ENCODE peak calls at places on chromosomes 16 and 17, in seven cellular contexts. U is K562, E is stomach, X is H1, R is sigmoid colon, M is upper lobe of left lung, T is SK-N-SH. Z is an unnamed sample. For H3K4me1, the result is how much of the 10 kb centered on the place peaks cover.

GRCh38 chr16:85168732-85169256 is 56.5 kb upstream of the CIBAR2 start:
- DNase-seq in X (no peak), R (peak), T (peak), M (no peak), U (peak), E (no peak), Z (no peak)

GRCh38 chr16:1276580-1276878 is 20.7 kb downstream of the TPSD1 start:
- DNase-seq in M (no peak), U (no peak), T (no peak), R (no peak), E (no peak), X (no peak), Z (no peak)

GRCh38 chr16:19430345-19430744 is 12.7 kb downstream of the TMC5 start:
- DNase-seq in R (no peak), T (no peak), E (no peak), M (peak), U (no peak), X (no peak), Z (no peak)

GRCh38 chr16:83960521-83961249 is 7.4 kb upstream of the NECAB2 start:
- DNase-seq in U (no peak), T (no peak), R (no peak), M (no peak), X (no peak), E (no peak), Z (no peak)

GRCh38 chr16:69410285-69410990 is 14.0 kb upstream of the CYB5B start:
- DNase-seq in E (no peak), T (no peak), R (no peak), U (no peak), X (no peak), M (no peak), Z (no peak)

GRCh38 chr16:87382023-87382785 is 1.4 kb downstream of the FBXO31 start:
- DNase-seq in R (peak), T (no peak), U (no peak), E (no peak), M (no peak), X (no peak), Z (no peak)

GRCh38 chr17:62309381-62309780 is 71.0 kb upstream of the EFCAB3 start:
- DNase-seq in R (no peak), T (no peak), U (no peak), M (no peak), X (no peak), E (no peak), Z (no peak)

GRCh38 chr16:81457326-81458133 is 12.9 kb downstream of the CMIP start:
- DNase-seq in X (no peak), M (no peak), E (no peak), U (peak), T (no peak), R (no peak), Z (no peak)

GRCh38 chr17:34711646-34712045 is 132.3 kb downstream of the TMEM132E start:
- DNase-seq in M (no peak), X (no peak), U (no peak), E (no peak), R (no peak), T (no peak), Z (peak)

GRCh38 chr16:63201851-63202250 is 1165.6 kb upstream of the CDH8 start:
- DNase-seq in M (no peak), X (no peak), E (no peak), U (no peak), T (no peak), R (no peak), Z (no peak)

GRCh38 chr17:39794249-39794970 is 56.7 kb downstream of the GRB7 start:
- DNase-seq in T (no peak), U (no peak), E (peak), R (no peak), M (no peak), X (no peak), Z (no peak)
- TF ChIP-seq EP300 in T (no peak), U (no peak), E (no peak), R (no peak), M (no peak), X (no peak), Z (no peak)

GRCh38 chr16:9821331-9821730 is 360.9 kb downstream of the GRIN2A start:
- DNase-seq in X (no peak), E (no peak), U (no peak), T (no peak), R (no peak), M (no peak), Z (no peak)

GRCh38 chr16:9823510-9823909 is 358.7 kb downstream of the GRIN2A start:
- DNase-seq in E (no peak), T (no peak), X (no peak), M (no peak), R (no peak), U (no peak), Z (peak)

GRCh38 chr16:9821970-9822369 is 360.3 kb downstream of the GRIN2A start:
- DNase-seq in U (no peak), X (no peak), E (no peak), T (no peak), R (no peak), M (no peak), Z (peak)

GRCh38 chr16:9818702-9819101 is 363.5 kb downstream of the GRIN2A start:
- DNase-seq in M (no peak), E (no peak), U (no peak), X (no peak), R (no peak), T (no peak), Z (no peak)

DNA sequence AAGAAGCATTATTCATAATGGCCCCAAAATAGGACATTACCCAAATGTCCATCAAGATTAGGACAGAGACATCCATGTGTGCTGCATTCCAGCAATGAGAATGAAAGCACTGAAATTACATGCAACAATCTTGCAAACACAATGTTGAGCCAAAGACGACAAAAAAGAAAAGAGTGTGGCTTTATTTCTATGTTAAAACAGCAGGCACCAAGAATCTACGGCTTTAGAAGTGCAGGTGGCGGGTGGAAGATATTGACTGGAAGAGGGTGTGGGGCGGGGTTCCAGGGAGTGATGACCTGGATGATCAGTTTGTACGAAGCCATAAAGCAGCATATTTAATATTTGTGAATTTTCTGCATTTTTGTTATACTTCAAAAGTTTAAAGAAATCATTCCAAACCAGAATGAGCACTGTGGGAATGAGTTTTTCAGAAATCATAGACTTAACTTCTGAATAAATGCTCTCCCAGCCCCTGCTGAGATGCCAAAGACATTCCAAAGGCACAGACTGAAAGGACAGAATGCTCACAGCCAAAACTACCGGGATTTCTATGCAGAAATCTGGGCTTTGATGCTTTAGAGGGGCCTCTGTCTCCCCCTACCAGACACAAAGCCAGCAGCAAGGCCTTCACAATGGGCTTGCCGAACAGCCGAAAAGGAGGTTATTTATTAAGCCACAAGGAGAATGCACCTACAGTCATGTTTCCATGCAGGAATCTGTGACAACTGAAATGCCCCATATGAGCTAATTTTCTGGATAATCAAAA is 361.6 kb downstream of the GRIN2A start:
- DNase-seq in U (no peak), R (no peak), E (no peak), T (no peak), X (peak), M (no peak), Z (peak)
- H3K4me1 ChIP-seq in U (under half), R (under half), E (under half), T (under half), X (under half), M (under half), Z (under half)

DNA sequence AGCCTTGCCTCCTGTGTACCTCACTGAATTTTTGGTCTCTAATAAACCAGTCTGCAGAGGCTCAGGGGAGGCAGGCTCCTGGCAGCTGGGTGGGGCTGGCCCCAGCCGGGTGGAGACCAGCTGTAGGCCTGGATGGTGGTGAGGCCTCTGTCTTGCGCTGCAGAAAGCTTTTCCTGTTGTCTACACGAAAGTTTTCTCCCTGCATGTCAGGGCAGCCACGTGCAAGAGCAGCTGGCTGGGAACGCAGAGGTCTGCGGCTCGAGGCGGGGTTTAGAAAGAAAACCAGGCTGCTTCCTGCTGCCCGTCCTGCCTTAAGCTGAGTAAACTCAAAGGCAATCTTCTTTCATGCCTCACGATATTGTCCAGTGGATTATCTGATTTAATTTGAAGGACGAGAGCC is 2.4 kb downstream of the SERPINF1 start:
- DNase-seq in M (peak), U (peak), E (peak), T (no peak), R (peak), X (no peak), Z (peak)
- TF ChIP-seq POLR2AphosphoS5 in M (peak), U (no peak), E (peak), T (no peak), R (peak), X (no peak), Z (peak)

DNA sequence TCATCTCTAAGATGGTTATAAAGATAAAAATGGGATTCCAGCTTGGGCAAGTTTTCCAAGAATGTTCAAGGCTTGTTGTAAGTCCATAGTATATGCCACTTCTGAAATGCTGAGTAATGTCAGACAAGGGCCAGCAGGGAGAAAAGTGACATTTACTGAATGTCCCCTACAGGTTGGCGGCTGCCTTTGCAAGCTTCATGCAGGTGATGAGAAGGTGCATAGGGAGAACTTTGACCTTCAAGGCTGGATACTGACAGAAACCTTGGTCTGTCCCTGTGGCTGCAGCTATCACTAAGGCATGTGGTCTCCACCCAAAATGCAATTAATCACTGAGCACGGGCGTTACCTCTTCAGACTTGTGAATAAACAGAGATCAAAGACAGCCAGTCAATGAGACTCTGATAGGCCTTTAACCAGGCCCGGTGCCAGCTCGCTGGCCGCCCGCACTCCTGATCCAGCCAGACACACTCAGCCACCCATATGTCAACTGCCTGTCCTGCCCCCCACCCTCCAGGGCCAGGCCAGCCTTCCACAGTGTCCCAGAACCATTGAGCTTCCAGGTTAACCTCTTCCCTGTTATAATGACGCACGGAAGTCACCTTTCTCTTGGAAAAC is 26.9 kb upstream of the AXIN2 start:
- DNase-seq in R (no peak), M (peak), U (peak), X (no peak), E (peak), T (no peak), Z (no peak)
- TF ChIP-seq EP300 in R (no peak), M (no peak), U (no peak), X (no peak), E (no peak), T (no peak), Z (no peak)

DNA sequence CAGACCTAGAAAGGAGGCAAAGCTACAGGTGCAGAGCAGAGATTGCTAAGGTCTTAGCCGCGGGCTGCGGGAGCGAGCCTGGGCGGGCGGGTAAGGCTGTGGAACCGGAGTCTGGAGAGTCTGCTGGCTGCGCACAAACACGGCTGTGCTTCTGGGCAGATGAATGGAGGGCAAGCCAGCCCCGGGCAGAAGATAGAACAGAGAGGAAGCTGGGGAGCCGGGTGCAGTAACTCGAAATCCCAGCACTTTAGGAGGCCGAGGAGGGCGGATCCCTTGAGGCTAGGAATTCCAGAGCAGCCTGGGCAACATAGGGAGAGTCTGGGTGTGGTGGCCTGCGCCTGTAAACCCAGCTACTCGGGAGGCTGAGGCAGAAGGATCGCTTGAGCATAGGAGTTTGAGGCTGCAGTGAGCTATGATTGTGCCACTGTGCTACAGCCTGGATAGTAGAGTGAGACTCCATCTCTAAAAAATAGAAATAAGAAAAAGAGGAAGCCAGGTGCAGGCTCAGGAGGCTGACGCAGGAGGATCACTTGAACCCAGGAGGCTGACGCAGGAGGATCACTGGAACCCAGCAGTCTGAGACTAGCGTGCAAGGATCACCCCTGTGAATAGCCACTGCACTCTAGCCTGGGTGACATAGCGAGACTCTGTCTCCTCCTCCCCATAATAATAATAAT is 56.3 kb downstream of the PITPNC1 start:
- DNase-seq in U (no peak), E (no peak), T (no peak), X (no peak), R (no peak), M (no peak), Z (no peak)
- H3K4me1 ChIP-seq in U (under half), E (under half), T (under half), X (under half), R (under half), M (under half), Z (under half)

GRCh38 chr17:30782206-30782605 is 42.3 kb downstream of the CRLF3 start:
- DNase-seq in U (no peak), X (no peak), M (no peak), T (no peak), E (no peak), R (no peak), Z (no peak)
- TF ChIP-seq POLR2AphosphoS5 in U (no peak), X (peak), M (no peak), T (no peak), E (no peak), R (no peak), Z (no peak)

DNA sequence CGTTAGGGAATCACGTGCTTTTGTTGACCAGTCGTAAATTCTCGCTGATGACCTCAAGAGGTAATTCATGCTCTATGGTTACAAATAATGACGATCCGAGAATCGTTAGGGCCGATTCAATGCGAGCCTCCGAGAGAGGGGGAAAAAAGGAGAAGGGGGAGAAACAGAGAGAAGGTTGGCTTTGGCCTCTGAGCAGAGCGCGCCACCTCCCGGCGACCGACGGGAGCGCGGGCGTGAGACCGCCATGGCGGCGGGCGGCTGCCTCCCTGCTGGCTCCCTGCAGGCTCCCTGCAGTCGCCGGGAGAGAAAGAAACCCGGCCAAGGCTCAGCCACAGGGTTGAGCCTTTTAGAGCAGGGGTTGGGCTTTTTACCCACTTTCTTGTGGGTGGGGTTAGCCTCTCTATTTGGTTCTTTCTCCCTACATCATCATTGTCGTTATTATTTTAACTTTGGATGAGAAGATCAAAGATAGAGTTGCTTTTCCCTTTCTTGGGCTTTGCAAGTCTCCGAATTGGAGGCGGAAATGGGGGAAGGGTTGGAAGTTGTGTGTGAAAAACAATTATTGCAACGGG is 347 bp upstream of the HOXB5 start:
- DNase-seq in X (peak), R (peak), M (peak), T (peak), E (peak), U (peak), Z (no peak)
- TF ChIP-seq EP300 in X (no peak), R (no peak), M (no peak), T (no peak), E (no peak), U (no peak), Z (no peak)

DNA sequence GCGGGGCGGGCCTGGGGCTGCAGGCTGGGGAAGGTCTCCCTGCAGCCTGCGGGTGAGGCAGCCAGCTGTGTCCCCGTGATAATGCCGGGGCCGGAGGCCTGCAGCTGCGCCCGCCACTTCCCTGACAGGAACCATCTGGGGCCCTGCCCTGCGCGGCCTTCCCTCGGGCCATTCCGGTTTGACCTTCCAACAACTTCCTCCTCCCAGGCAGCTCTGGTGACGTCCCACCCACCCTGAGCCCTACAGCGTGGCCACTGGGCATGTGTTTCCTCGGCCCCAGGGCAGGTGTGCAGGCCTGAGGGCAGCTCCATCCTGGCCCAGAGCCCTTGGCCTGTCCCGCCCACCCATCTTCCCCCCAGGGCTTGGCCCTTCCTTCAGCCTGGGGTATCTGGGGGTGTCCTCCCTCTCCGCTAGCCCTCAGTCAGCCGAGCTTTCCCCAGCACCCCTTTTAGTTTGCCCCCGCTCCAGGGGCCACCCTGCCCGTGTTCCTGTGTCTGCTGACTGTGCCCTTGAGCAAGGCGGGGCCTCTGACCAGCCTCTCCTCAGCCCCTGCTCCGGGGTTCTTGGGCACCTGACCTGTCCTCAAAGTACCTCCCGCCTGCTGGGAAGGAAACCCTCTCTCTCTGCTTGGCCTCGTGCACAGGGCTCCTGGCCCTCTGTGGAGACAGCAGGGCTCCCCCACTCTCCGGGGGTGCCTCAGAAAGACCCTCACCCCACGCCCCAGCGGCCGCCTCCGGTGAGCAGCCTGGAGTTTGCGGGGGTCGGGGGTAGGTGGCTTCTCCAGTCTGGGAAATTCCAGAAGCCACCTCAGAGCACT is at the start of gene CBFA2T3:
- DNase-seq in X (no peak), E (peak), M (peak), R (peak), T (no peak), U (peak), Z (peak)
- H3K4me1 ChIP-seq in X (under half), E (under half), M (under half), R (under half), T (under half), U (under half), Z (under half)

DNA sequence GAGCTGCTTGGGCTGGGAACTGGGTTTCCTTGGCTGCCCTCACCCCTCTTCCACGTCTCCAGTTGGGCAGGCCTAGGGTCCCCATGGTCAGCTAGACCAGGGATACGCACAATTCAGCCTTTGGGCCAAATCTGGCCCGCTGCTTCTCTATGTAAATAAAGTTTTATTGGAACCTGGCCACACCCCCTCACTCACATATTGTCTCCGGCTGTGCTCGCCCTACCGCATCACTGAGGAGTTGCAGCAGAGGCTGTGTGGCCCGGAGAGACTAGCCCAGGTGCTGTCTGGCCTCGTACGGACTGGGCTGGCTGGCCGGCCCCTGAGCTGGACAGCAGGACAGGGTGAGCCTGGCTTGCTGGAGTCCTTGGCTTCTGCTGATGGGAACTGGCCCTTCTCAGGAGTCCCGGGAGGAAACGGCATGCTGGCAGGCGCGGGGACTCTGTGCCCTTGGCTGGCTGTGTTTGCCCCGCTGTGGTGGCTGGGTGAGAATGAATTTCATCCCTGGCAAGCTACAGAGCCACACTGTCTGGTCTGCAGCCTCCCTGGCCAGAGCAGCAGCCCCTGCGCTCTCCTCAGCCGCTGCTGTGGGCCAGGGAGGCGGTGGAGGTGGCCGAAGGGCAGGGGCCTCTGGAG is 82.0 kb downstream of the ENGASE start:
- DNase-seq in X (no peak), M (no peak), U (no peak), T (no peak), E (no peak), R (no peak), Z (no peak)
- TF ChIP-seq POLR2AphosphoS5 in X (no peak), M (no peak), U (no peak), T (no peak), E (no peak), R (no peak), Z (no peak)